ENCODE peak calls at places on chromosomes 3 and 15, in five cellular contexts. P, S, B, M and G are unnamed samples.

GRCh38 chr3:174596447-174596982 is 262.6 kb upstream of the NAALADL2 start:
- DNase-seq in P (no peak), S (no peak), B (no peak), M (no peak), G (no peak)

GRCh38 chr3:66413151-66413751 is 87.6 kb downstream of the LRIG1 start:
- DNase-seq in P (no peak), S (peak; percentile 59), B (no peak), M (no peak), G (peak; percentile 78)

GRCh38 chr15:58438956-58439355 is 7.2 kb downstream of the LIPC start:
- DNase-seq in P (peak; percentile 70), S (peak; percentile 67), B (peak; percentile 18), M (peak; percentile 44), G (peak; percentile 67)

GRCh38 chr3:107217161-107217560 is 160.1 kb upstream of the CCDC54 start:
- DNase-seq in P (no peak), S (peak; percentile 98), B (peak; percentile 97), M (no peak), G (peak; percentile 93)

GRCh38 chr3:62922326-62922725 is 47.1 kb upstream of the CADPS start:
- DNase-seq in P (no peak), S (peak; percentile 5), B (no peak), M (no peak), G (no peak)

GRCh38 chr3:32646761-32647160 is 38.2 kb upstream of the CNOT10 start:
- DNase-seq in P (no peak), S (no peak), B (no peak), M (no peak), G (no peak)

GRCh38 chr3:13867727-13868126 is 12.1 kb downstream of the WNT7A start:
- DNase-seq in P (no peak), S (no peak), B (no peak), M (no peak), G (no peak)

GRCh38 chr3:94614192-94614591 is 551.3 kb downstream of the NSUN3 start:
- DNase-seq in P (no peak), S (no peak), B (no peak), M (no peak), G (no peak)

GRCh38 chr3:65669163-65669875 is 369.4 kb downstream of the MAGI1 start:
- DNase-seq in P (no peak), S (peak; percentile 88), B (peak; percentile 60), M (no peak), G (peak; percentile 62)

GRCh38 chr3:153970735-153971347 is 150.3 kb upstream of the ARHGEF26 start:
- DNase-seq in P (no peak), S (peak; percentile 46), B (no peak), M (no peak), G (peak; percentile 45)

GRCh38 chr3:183988216-183988790 is 29.4 kb downstream of the ABCC5 start:
- DNase-seq in P (no peak), S (peak; percentile 93), B (no peak), M (no peak), G (peak; percentile 51)

GRCh38 chr15:25943831-25944230 is 80.7 kb upstream of the ATP10A start:
- DNase-seq in P (no peak), S (no peak), B (no peak), M (no peak), G (no peak)

GRCh38 chr15:74392402-74392876 is 25.0 kb upstream of the CYP11A1 start:
- DNase-seq in P (no peak), S (peak; percentile 44), B (no peak), M (no peak), G (no peak)